ENCODE peak calls at places on chromosomes 3 and 15, in five cellular contexts. U, H, J, F and N are unnamed samples.

GRCh38 chr15:38829086-38829485 is 264.5 kb upstream of the RASGRP1 start:
- DNase-seq in J (no peak), F (no peak), H (no peak), U (no peak), N (no peak)

GRCh38 chr15:55954862-55955605 is 38.4 kb downstream of the NEDD4 start:
- DNase-seq in J (no peak), H (no peak), U (no peak), F (no peak), N (no peak)

GRCh38 chr3:141102372-141102771 is 51.2 kb downstream of the SPSB4 start:
- DNase-seq in J (no peak), U (no peak), H (no peak), F (no peak), N (no peak)

GRCh38 chr15:100559330-100559729 is 30.6 kb upstream of the CERS3 start:
- DNase-seq in H (no peak), F (peak; percentile 74), U (peak; percentile 81), J (no peak), N (no peak)

GRCh38 chr3:18789734-18790133 is 358.6 kb upstream of the KCNH8 start:
- DNase-seq in F (no peak), H (no peak), J (no peak), U (no peak), N (no peak)

GRCh38 chr15:83404143-83404542 is 43.0 kb upstream of the SH3GL3 start:
- DNase-seq in F (no peak), H (no peak), U (no peak), J (no peak), N (no peak)

GRCh38 chr15:51281368-51281967 is 56.9 kb downstream of the CYP19A1 start:
- DNase-seq in F (peak; percentile 60), U (peak; percentile 53), J (peak; percentile 79), H (peak; percentile 38), N (peak; percentile 79)

GRCh38 chr15:33278816-33279612 is 31.8 kb upstream of the RYR3 start:
- DNase-seq in J (no peak), F (peak; percentile 89), U (peak; percentile 84), H (no peak), N (peak; percentile 94)

GRCh38 chr3:126542340-126543241 is 16.1 kb downstream of the C3orf22 start:
- DNase-seq in F (no peak), U (no peak), J (peak; percentile 44), H (no peak), N (no peak)

GRCh38 chr3:10371167-10371566 is 50.3 kb upstream of the SEC13 start:
- DNase-seq in F (peak; percentile 13), U (peak; percentile 20), H (no peak), J (no peak), N (no peak)

GRCh38 chr3:193165431-193166120 is 75.4 kb upstream of the PLAAT1 start:
- DNase-seq in J (no peak), H (no peak), U (no peak), F (no peak), N (peak; percentile 16)

GRCh38 chr3:37907906-37908305 is 46.2 kb downstream of the CTDSPL start:
- DNase-seq in J (no peak), F (no peak), U (no peak), H (no peak), N (no peak)

GRCh38 chr3:32794487-32795308 is 23.1 kb upstream of the TRIM71 start:
- DNase-seq in U (peak; percentile 64), J (no peak), F (peak; percentile 46), H (no peak), N (peak; percentile 56)

GRCh38 chr3:851098-851790 is 241.6 kb upstream of the CNTN6 start:
- DNase-seq in U (no peak), H (no peak), J (peak; percentile 57), F (no peak), N (peak; percentile 74)

GRCh38 chr3:193640728-193641127 is 47.7 kb downstream of the OPA1 start:
- DNase-seq in H (no peak), J (no peak), U (peak; percentile 48), F (no peak), N (no peak)

GRCh38 chr15:31031471-31032064 is 40.1 kb upstream of the MTMR10 start:
- DNase-seq in J (no peak), U (peak; percentile 72), H (no peak), F (peak; percentile 49), N (no peak)

GRCh38 chr15:73518180-73518862 is 75.4 kb downstream of the REC114 start:
- DNase-seq in H (peak; percentile 3), U (no peak), F (no peak), J (no peak), N (peak; percentile 65)

GRCh38 chr15:55742927-55743614 is at the start of gene PRTG:
- DNase-seq in U (peak; percentile 69), H (peak; percentile 98), F (peak; percentile 90), J (peak; percentile 76), N (peak; percentile 87)

GRCh38 chr3:131453536-131453935 is 49.2 kb downstream of the MRPL3 start:
- DNase-seq in F (no peak), J (no peak), H (no peak), U (no peak), N (no peak)

GRCh38 chr3:122918576-122919290 is 108.8 kb downstream of the SEMA5B start:
- DNase-seq in J (no peak), U (peak; percentile 24), F (peak; percentile 11), H (no peak), N (no peak)

GRCh38 chr15:78212546-78213424 is 21.6 kb downstream of the ACSBG1 start:
- DNase-seq in H (no peak), J (peak; percentile 35), F (peak; percentile 92), U (peak; percentile 64), N (peak; percentile 60)

GRCh38 chr3:83216919-83217594 is 1455.6 kb upstream of the GBE1 start:
- DNase-seq in F (no peak), H (no peak), J (no peak), U (no peak), N (no peak)

GRCh38 chr15:50247819-50248650 is 17.5 kb downstream of the HDC start:
- DNase-seq in F (peak; percentile 57), H (no peak), U (no peak), J (no peak), N (peak; percentile 47)

GRCh38 chr15:51137024-51137423 is 42.3 kb upstream of the TNFAIP8L3 start:
- DNase-seq in F (no peak), U (no peak), J (no peak), H (no peak), N (no peak)

DNA sequence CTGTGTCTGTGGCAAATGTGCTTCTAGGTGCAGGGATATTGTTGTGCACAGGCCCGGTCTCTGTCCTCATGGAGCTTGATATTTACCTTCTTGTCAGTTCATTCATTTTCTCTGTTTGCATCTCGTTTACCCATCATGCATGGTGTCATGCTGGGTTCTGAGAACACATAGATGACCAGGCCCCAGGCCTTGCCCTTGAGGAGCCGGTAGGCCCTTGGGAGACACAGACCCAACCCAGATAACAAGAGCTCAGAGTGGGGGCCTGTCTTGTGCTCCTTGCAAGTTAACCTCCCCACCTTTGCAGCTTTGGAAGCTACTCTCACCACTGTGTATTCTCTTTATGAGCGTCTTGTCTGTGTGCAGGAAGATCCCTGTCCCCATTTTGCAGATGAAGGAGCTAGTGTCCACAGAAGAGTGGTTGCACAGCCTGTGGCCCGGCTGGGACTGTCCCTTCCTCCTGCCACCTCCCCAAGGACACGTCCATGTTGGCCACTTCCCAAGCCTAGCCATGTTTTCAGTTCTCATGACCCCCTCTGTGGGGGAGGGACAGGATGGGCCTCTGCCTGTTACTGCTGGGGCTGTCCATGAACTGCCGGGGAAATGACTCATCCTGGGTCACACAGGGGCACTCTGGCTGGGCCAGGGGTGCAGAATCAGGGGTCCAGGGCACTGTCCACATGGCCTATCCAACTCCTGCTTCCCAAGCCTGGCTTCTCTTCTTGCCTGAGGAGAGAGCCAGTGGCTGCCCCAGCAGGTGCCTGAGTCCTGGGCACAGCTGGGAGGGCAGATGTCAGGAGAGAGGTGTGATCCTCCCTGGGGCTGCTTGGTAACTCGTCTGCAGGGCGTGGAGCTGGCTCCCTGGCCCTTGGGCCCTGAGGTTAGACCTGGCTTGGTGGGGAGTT is 3.4 kb downstream of the SNX33 start:
- DNase-seq in U (no peak), F (peak; percentile 71), H (no peak), J (no peak), N (no peak)
- H3K4me3 ChIP-seq in U (peak overlapping the region; percentile 40), F (peak overlapping the region; percentile 94), H (no peak overlapping the region), J (no peak overlapping the region), N (no peak overlapping the region)

DNA sequence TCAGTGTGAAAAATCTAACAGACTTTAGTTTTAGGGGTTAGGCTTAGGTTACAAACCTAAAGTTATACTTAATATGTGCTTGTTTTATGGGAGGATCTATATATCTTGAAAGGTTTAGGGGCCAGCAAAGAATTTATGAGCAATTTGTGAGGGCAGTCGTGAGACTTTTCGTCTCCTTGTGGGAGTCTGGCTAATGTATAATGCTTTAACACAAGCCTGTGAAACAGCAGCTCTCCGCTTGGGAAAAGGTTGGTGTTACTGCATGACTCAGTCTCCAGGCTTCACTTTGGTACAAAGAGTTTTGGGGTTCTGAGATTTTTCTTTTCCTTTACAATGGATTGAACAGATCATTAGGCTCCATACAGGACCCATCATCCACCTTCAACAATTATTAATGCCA is 79.0 kb upstream of the MFGE8 start:
- DNase-seq in U (peak; percentile 34), J (no peak), F (peak; percentile 58), H (no peak), N (peak; percentile 19)
- H2BK5ac ChIP-seq in U (peak overlapping the region; percentile 80), J (peak overlapping the region; percentile 99), F (no peak overlapping the region), H (no peak overlapping the region), N (no peak overlapping the region)

GRCh38 chr3:119609301-119609700 is 11.6 kb downstream of the PLA1A start:
- DNase-seq in J (no peak), H (no peak), U (no peak), F (no peak), N (peak; percentile 73)
- H2BK15ac ChIP-seq in J (no peak overlapping the region), H (no peak overlapping the region), U (no peak overlapping the region), F (no peak overlapping the region), N (no peak overlapping the region)

DNA sequence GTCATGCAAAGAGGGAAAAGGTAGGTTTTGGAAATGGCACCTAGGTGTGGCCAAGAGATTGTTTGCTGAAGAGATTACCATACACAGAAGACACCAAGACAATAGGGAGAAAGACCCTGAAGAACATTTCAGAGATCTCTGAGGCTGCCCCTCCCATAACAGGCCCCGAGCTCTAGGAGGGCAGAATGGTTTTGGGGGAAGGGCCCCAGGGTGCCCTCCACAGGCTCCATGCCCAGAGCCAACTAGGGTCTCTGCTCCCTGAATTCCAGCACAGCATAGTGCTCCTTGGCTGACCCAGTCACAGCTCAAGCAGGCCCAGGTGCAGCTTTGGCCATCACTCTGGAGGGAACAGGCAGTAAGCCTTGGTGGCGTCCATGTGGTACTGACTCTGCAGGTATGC is 163.9 kb downstream of the RAB11A start:
- DNase-seq in H (no peak), U (no peak), J (no peak), F (no peak), N (no peak)
- H3K4me3 ChIP-seq in H (peak overlapping the region; percentile 44), U (no peak overlapping the region), J (no peak overlapping the region), F (no peak overlapping the region), N (no peak overlapping the region)

GRCh38 chr3:195111322-195111710 is 159.6 kb downstream of the XXYLT1 start:
- DNase-seq in U (no peak), F (no peak), J (no peak), H (no peak), N (no peak)
- H2BK5ac ChIP-seq in U (no peak overlapping the region), F (no peak overlapping the region), J (no peak overlapping the region), H (no peak overlapping the region), N (no peak overlapping the region)